ENCODE peak calls at places on chromosomes 12 and 14, in eight cellular contexts. Y is upper lobe of right lung, A is IMR-90, H is tibial artery, K is stomach, D is heart right ventricle, E is lower lobe of right lung, V is neural progenitor cell. C is an unnamed sample. For H3K9me3, the result is how much of the 10 kb centered on the place peaks cover.

GRCh38 chr12:28938581-28939301 is 210.3 kb upstream of the FAR2 start:
- DNase-seq in Y (no peak), A (no peak), H (no peak), K (no peak), D (no peak), E (no peak), V (no peak), C (no peak)

GRCh38 chr12:26204612-26205289 is 9.4 kb downstream of the SSPN start:
- DNase-seq in Y (no peak), A (no peak), H (no peak), K (no peak), D (no peak), E (no peak), V (no peak), C (no peak)

GRCh38 chr12:15603461-15604085 is 185.6 kb downstream of the EPS8 start:
- DNase-seq in Y (no peak), A (peak), H (no peak), K (no peak), D (no peak), E (no peak), V (no peak), C (no peak)

GRCh38 chr12:49762468-49762847 is 21.1 kb downstream of the TMBIM6 start:
- DNase-seq in Y (no peak), A (no peak), H (no peak), K (no peak), D (no peak), E (no peak), V (no peak), C (no peak)

GRCh38 chr14:61229475-61229888 is 51.7 kb downstream of the TMEM30B start:
- DNase-seq in Y (no peak), A (no peak), H (no peak), K (peak), D (no peak), E (no peak), V (peak), C (no peak)

GRCh38 chr12:109932878-109933503 is 32.9 kb downstream of the TCHP start:
- DNase-seq in Y (no peak), A (no peak), H (no peak), K (no peak), D (peak), E (peak), V (no peak), C (no peak)

GRCh38 chr14:53190938-53191337 is 37.8 kb upstream of the DDHD1 start:
- DNase-seq in Y (no peak), A (peak), H (no peak), K (no peak), D (no peak), E (no peak), V (no peak), C (no peak)

GRCh38 chr14:103418508-103418818 is 33.2 kb downstream of the MARK3 start:
- DNase-seq in Y (no peak), A (peak), H (no peak), K (no peak), D (no peak), E (no peak), V (no peak), C (no peak)

GRCh38 chr12:124047045-124047566 is 74.1 kb downstream of the ZNF664 start:
- DNase-seq in Y (no peak), A (no peak), H (no peak), K (no peak), D (no peak), E (no peak), V (no peak), C (no peak)

DNA sequence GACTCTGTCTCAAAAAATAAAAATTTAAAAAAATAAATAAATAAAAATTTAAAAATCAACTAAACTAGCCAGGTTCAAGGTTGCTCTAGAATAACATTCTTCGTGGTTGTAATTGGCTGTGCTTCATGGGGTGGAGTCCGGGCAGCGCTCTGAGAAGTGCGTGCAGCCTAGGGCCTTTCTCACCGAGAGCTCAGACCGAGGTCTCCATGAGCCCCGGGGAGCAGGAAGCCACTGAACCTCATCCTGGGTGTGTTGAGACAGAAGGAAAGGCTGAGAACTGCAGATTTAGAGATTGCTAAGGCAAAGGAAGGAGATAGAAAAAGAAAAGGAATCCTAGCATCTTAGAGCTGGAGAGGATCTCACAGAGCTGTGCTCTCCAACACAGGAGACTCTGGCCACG is 14.7 kb downstream of the P2RX4 start:
- DNase-seq in Y (no peak), A (no peak), H (no peak), K (no peak), D (no peak), E (no peak), V (no peak), C (no peak)
- TF ChIP-seq CTCF in Y (no peak), A (no peak), H (no peak), K (no peak), D (no peak), E (no peak), V (no peak), C (no peak)

DNA sequence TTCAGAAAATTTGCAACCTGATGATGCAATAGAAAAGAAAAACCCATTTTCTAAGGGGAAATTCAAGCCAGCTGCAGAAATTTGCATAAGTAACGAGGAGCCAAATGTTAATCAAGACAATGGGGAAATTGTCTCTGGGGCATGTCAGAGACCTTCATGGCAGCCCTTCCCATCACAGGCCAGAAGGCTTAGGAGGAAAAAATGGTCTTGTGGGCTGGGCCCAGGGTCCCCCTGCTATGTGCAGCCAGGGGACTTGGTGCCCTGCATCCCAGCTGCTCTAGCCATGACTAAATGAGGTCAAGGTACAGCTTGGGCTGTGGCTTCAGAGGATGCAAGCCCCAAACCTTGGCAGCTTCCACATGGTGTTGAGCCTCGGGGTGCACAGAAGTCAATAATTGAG is 28.2 kb upstream of the AVPR1A start:
- DNase-seq in Y (no peak), A (no peak), H (no peak), K (no peak), D (no peak), E (no peak), V (no peak), C (no peak)
- H3K9me3 ChIP-seq in Y (under half), A (under half), H (under half), K (under half), D (under half), E (under half), V (under half), C (half or more)

GRCh38 chr14:26730929-26731618 is 133.2 kb upstream of the NOVA1 start:
- DNase-seq in Y (no peak), A (peak), H (no peak), K (no peak), D (no peak), E (no peak), V (peak), C (no peak)
- TF ChIP-seq CTCF in Y (peak), A (peak), H (peak), K (no peak), D (peak), E (peak), V (peak), C (no peak)

DNA sequence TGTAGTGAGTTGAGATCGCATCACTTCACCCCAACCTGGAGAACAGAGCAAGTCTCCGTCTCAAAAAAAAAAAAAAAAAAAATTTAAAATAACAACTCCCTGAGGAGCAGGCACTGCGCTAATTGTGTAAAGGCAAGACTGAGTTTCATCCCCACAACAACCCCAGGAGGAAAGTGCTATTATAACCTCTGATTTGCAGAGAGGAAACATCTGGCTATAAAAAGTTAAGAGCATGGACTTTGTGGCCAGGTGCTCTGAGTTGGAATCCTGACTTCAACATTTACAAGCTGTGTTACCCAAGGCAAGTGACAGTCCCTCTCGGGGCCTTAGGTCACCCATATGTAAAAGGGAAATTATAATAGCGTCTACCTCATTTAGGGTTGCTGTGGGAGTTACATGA is 76.0 kb upstream of the MYL2 start:
- DNase-seq in Y (no peak), A (no peak), H (no peak), K (no peak), D (no peak), E (no peak), V (no peak), C (no peak)
- H3K9me3 ChIP-seq in Y (under half), A (under half), H (under half), K (under half), D (under half), E (under half), V (under half), C (under half)

DNA sequence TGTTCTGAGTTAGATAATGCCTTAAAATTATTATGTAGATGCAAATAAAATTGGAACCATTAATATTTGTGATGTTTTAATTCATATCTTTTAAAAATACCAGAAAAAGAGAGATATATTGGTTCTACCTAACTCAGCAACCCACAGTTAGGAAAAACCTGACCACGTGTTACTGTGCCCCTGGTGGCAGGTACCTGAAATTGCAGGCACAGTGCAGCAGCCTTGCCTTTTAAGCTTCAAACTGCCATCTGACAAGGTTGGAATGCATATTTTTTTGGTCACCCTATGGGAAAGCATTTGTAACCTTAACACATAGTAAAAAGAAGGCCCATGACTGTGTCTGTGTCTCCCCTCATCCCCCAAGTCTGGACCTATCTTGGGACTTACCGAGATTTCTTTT is 109.4 kb upstream of the NOS1 start:
- DNase-seq in Y (no peak), A (no peak), H (no peak), K (no peak), D (no peak), E (no peak), V (no peak), C (no peak)
- TF ChIP-seq CTCF in Y (peak), A (no peak), H (no peak), K (no peak), D (peak), E (peak), V (peak), C (no peak)

DNA sequence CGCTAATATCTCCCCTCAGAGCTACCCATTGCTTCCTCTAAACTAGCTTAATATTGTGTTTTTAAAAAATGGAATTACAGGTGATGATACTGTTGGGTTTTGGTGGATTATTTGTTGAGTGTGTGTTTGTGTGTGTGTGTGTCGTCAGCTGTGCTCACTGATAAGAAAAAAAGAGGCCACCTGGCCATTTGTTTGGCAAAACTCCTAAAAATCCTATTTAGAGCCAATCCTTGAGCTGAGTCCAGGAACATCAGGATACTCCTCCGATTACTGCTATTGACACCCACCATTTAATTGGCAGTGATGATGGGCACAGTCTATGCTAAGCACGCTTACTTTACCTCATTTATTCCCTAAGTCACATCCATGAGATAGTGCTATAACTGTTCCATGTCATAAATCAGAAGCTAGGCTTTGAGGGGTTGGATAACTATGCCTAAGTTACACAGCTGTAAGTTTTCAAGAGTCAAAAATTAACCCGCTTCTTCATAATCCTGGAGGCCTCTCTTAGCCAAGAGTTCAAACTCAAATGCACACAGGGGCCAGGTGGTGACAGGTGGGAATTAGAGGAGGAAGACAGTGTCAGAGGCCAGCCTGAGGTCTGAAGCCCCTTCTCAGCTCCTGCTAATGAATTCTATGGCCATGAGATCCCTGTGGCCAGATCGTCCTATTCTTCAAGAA is 1026.6 kb upstream of the TMEM132C start:
- DNase-seq in Y (no peak), A (no peak), H (no peak), K (no peak), D (no peak), E (no peak), V (no peak), C (no peak)
- H3K9me3 ChIP-seq in Y (under half), A (under half), H (under half), K (under half), D (under half), E (under half), V (under half), C (under half)

GRCh38 chr14:92334050-92334449 is 11.1 kb downstream of the SLC24A4 start:
- DNase-seq in Y (no peak), A (no peak), H (no peak), K (no peak), D (no peak), E (no peak), V (no peak), C (no peak)

GRCh38 chr14:92325835-92326234 is 2.9 kb downstream of the SLC24A4 start:
- DNase-seq in Y (no peak), A (no peak), H (no peak), K (no peak), D (no peak), E (no peak), V (no peak), C (no peak)

GRCh38 chr14:92323916-92324818 is 1.2 kb downstream of the SLC24A4 start:
- DNase-seq in Y (no peak), A (no peak), H (no peak), K (no peak), D (no peak), E (no peak), V (peak), C (peak)

GRCh38 chr14:92323031-92323915 is at the start of gene SLC24A4:
- DNase-seq in Y (peak), A (no peak), H (no peak), K (no peak), D (no peak), E (no peak), V (peak), C (peak)

DNA sequence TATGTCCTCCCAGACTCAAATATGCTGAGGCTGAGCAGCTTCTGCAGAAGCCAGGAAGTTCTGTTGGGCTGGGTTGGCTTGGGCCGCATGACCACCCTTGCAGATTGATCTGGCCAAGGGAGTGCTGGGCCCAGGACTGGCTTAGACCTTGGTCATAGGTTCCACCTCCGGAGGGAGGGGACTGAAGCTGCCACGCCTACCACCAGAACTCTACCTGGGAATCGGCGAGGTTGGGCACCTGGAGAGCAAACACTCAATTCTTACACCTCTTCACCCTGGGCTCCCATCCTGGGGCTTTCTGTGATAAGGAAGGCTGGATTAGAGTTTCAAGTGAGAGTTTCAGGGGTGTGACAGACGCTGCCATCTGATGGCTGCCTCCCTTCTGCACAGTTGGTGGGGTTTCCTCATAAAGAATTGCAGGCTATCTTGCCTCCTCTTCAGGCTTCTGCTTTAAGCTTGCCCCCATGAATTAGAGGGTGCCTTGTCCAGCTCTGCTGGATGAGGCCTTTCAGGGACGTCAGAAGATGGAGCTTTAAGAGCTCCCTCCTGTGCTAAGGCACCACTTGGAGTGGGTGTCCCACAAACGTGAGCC is 5.8 kb downstream of the SLC24A4 start:
- DNase-seq in Y (no peak), A (no peak), H (no peak), K (no peak), D (no peak), E (no peak), V (no peak), C (no peak)
- TF ChIP-seq CTCF in Y (no peak), A (no peak), H (no peak), K (no peak), D (no peak), E (no peak), V (peak), C (no peak)

DNA sequence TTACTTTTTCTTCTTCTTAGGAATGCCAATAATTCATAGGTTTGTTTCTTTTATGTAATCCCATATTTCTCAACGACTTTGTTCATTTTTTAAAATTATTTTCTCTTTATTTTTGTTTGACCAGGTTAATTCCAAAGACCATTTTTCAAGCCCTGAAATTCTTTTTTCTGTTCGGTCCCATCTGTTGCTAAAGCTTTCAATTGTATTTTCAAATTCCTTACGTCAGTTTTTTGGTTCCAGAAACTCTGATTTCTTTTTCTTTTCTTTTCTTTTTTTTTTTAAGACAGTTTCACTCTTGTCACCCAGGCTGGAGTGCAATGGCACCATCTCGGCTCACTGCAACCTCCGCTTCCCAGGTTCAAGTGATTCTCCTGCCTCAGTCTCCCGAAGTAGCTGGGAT is 27.6 kb downstream of the RAB3IP start:
- DNase-seq in Y (no peak), A (no peak), H (no peak), K (no peak), D (no peak), E (no peak), V (no peak), C (no peak)
- H3K9me3 ChIP-seq in Y (under half), A (under half), H (under half), K (under half), D (under half), E (under half), V (under half), C (half or more)

C was measured in spleen.